ENCODE peak calls at places on chromosomes 12 and 14, in four cellular contexts. V, Z, A and S are unnamed samples.

GRCh38 chr14:64779472-64779871 is 75.2 kb downstream of the PLEKHG3 start:
- DNase-seq in V (no peak), Z (peak; percentile 82), A (no peak), S (no peak)

GRCh38 chr14:79802096-79802495 is 409.2 kb downstream of the DIO2 start:
- DNase-seq in V (no peak), Z (no peak), A (peak; percentile 29), S (no peak)

GRCh38 chr12:43370299-43370698 is 181.7 kb downstream of the ADAMTS20 start:
- DNase-seq in V (no peak), Z (no peak), A (no peak), S (no peak)

GRCh38 chr12:26153421-26154154 is 28.8 kb upstream of the BHLHE41 start:
- DNase-seq in V (no peak), Z (peak; percentile 59), A (peak; percentile 70), S (peak; percentile 91)

GRCh38 chr12:101256271-101256670 is 23.6 kb upstream of the UTP20 start:
- DNase-seq in V (no peak), Z (no peak), A (no peak), S (no peak)

GRCh38 chr12:127548123-127548553 is 718.8 kb upstream of the TMEM132C start:
- DNase-seq in V (no peak), Z (no peak), A (no peak), S (peak; percentile 78)

GRCh38 chr12:121138284-121138683 is 5.6 kb downstream of the P2RX7 start:
- DNase-seq in V (no peak), Z (no peak), A (no peak), S (no peak)

GRCh38 chr12:45217846-45218245 is 2.0 kb downstream of the ANO6 start:
- DNase-seq in V (no peak), Z (no peak), A (no peak), S (no peak)

GRCh38 chr12:69024413-69024812 is 91.4 kb upstream of the CPM start:
- DNase-seq in V (no peak), Z (peak; percentile 74), A (peak; percentile 87), S (no peak)

GRCh38 chr12:79747274-79747673 is 56.5 kb upstream of the PAWR start:
- DNase-seq in V (no peak), Z (no peak), A (no peak), S (no peak)

GRCh38 chr14:78983126-78983525 is 813.0 kb downstream of the NRXN3 start:
- DNase-seq in V (no peak), Z (no peak), A (no peak), S (no peak)

GRCh38 chr14:55938249-55938791 is 179.9 kb upstream of the PELI2 start:
- DNase-seq in V (no peak), Z (no peak), A (peak; percentile 30), S (no peak)

GRCh38 chr14:63387691-63388090 is 69.0 kb upstream of the GPHB5 start:
- DNase-seq in V (no peak), Z (no peak), A (no peak), S (no peak)

GRCh38 chr12:71415336-71416231 is 24.0 kb upstream of the LGR5 start:
- DNase-seq in V (no peak), Z (peak; percentile 31), A (peak; percentile 80), S (no peak)

GRCh38 chr14:79256311-79256879 is 954.9 kb downstream of the DIO2 start:
- DNase-seq in V (no peak), Z (peak; percentile 6), A (no peak), S (no peak)

GRCh38 chr12:6435941-6436715 is 8.6 kb upstream of the CD27 start:
- DNase-seq in V (no peak), Z (no peak), A (no peak), S (no peak)

GRCh38 chr12:127909031-127909430 is 357.9 kb upstream of the TMEM132C start:
- DNase-seq in V (no peak), Z (no peak), A (no peak), S (no peak)

GRCh38 chr12:71967176-71967575 is 28.5 kb downstream of the TPH2 start:
- DNase-seq in V (no peak), Z (no peak), A (no peak), S (no peak)

GRCh38 chr12:67826946-67827719 is 162.1 kb upstream of the IFNG-AS1 start:
- DNase-seq in V (no peak), Z (no peak), A (peak; percentile 16), S (no peak)

GRCh38 chr12:77591959-77592358 is 238.7 kb upstream of the NAV3 start:
- DNase-seq in V (no peak), Z (peak; percentile 19), A (peak; percentile 56), S (no peak)

GRCh38 chr12:82651489-82651888 is 35.2 kb upstream of the TMTC2 start:
- DNase-seq in V (no peak), Z (no peak), A (no peak), S (no peak)

GRCh38 chr12:75944097-75944904 is 87.3 kb downstream of the PHLDA1 start:
- DNase-seq in V (peak; percentile 78), Z (no peak), A (peak; percentile 64), S (peak; percentile 84)

GRCh38 chr14:102525213-102526143 is 15.9 kb upstream of the ANKRD9 start:
- DNase-seq in V (no peak), Z (peak; percentile 55), A (peak; percentile 67), S (no peak)

GRCh38 chr14:93239869-93240677 is 33.0 kb downstream of the UBR7 start:
- DNase-seq in V (no peak), Z (no peak), A (no peak), S (peak; percentile 35)

GRCh38 chr12:48037267-48037915 is 33.1 kb upstream of the COL2A1 start:
- DNase-seq in V (no peak), Z (no peak), A (peak; percentile 79), S (no peak)

GRCh38 chr14:105087308-105087962 is 22.2 kb upstream of the GPR132 start:
- DNase-seq in V (no peak), Z (peak; percentile 52), A (peak; percentile 81), S (no peak)

GRCh38 chr14:103718572-103718971 is 3.0 kb downstream of the ZFYVE21 start:
- DNase-seq in V (no peak), Z (no peak), A (no peak), S (no peak)

GRCh38 chr12:70756118-70756517 is 118.9 kb upstream of the PTPRB start:
- DNase-seq in V (no peak), Z (no peak), A (peak; percentile 70), S (peak; percentile 14)

DNA sequence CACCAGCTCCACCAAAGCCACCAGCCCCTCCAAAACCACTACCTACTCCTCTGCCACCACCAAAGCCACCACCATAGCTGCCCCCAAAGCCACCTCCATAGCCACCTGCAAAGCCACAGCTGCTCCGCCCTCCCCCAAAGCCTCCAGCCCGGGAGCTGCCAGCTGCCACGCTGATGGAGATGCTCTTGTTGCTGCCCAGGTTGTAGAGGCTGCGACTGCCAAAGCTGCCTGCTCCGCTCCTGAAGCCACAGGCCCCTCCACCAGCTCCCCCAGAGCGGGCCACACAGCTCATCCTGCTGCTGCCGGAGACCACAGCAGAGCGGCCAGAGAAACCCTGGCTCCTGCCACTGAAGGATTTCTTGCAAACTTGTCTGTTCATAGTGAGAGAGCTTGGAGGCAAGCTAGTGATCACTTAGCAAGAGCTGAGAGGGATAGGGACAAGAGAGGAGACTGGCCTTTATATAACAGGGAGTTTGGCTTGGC is at the start of gene KRT76:
- DNase-seq in V (no peak), Z (no peak), A (no peak), S (no peak)
- H3K27me3 ChIP-seq in V (no peaks in the 10 kb centered on the region), Z (no peaks in the 10 kb centered on the region), A (peaks cover 20% of the 10 kb centered on the region), S (peaks cover 11% of the 10 kb centered on the region)

DNA sequence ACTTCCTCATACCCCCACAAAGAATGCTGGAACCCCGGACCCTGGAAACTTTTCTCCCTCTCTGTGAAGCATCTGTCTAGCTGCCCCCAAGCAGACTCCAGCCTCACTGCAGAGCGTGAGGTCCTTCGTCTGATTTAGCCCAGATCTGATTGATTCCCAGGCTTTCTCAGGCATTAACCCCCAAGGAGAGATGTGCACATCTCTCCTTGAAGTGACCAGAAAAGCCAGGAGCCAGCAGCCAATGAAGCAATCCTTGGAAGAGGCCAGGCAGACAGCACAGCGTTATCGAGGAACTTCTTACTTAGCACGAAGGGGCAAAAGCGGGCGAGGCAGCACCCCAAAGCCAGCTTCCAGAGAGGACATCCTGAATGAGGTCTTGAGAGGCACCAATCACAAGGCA is 100.7 kb downstream of the ZFP36L1 start:
- DNase-seq in V (no peak), Z (no peak), A (no peak), S (no peak)
- H3K4me3 ChIP-seq in V (no peak overlapping the region), Z (no peak overlapping the region), A (no peak overlapping the region), S (no peak overlapping the region)

DNA sequence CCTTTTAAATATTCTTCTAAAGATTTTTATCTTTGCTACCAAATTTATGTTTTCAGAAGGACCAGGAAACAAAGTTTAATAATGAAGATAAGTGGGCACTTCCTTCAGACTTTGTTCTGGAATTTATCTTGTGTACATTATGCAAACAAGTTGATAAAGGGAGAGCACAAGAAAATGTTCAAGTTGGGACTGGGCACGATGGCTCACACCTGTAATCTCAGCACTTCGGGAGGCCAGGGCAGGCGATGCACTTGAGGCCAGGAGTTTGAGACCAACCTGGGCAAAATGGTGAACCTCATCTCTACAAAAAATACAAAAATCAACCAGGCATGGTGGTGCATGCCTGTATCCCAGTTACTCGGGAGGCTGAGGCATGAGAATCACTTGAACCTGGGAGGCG is 4.6 kb downstream of the PLBD1 start:
- DNase-seq in V (no peak), Z (peak; percentile 48), A (no peak), S (no peak)
- TF ChIP-seq CTCF in V (no peak), Z (no peak), A (no peak), S (no peak)

DNA sequence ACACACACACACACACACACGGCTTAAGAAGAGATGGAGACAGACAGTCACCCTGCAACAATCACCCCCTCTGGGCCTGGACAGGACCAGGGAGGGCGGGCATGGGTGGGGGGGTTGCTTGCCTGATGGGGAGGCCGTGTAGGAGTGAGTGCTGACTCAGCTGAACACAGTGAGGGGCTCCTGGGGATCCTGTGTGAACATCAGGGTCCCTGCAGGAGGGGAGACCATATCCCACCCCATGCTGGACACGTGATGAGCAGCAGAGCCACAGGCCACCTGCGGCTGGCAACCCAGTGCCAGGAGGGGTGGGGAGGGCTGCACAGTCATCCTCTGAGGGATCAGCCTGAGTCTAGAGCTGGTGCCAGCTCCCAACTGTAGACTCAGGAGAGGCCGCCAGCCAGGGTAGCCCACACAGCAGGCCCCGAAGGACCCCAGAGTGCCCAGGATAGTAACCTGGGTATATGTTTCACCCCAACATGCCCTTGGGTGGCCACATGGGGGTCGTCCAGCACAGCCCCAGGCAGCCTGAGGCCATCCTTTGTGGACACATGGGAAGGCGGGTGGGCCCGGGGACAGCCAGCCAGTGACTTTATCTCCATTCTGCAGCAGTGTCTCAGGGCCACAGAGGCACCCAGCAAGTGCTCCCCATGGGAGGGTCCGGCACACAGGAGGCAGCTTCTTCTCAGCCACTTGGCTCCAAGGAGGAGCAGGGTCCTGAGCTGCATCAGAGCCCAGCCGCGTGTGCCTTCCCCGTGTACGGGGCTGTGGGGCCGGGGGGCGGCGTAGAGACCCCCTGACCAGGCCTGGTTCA is 73.7 kb upstream of the SFSWAP start:
- DNase-seq in V (no peak), Z (no peak), A (no peak), S (no peak)
- H3K27me3 ChIP-seq in V (no peaks in the 10 kb centered on the region), Z (peaks cover 3% of the 10 kb centered on the region), A (peaks cover 6% of the 10 kb centered on the region), S (no peaks in the 10 kb centered on the region)